ENCODE peak calls at places on chromosomes 16 and 17, in six cellular contexts. M is mesendoderm, C is H9, H is H1, I is IMR-90, T is mesenchymal stem cell. W is an unnamed sample.

GRCh38 chr16:3112058-3112880 is at the start of gene ZNF205:
- DNase-seq in H (no peak), M (peak; percentile 86), I (peak; percentile 70), C (peak; percentile 87), T (peak; percentile 74), W (peak; percentile 76)

GRCh38 chr16:85017151-85017550 is 5.8 kb upstream of the ZDHHC7 start:
- DNase-seq in C (no peak), H (no peak), I (peak; percentile 39), T (no peak), M (no peak), W (no peak)

GRCh38 chr17:1730345-1731193 is 6.1 kb downstream of the WDR81 start:
- DNase-seq in C (no peak), H (no peak), T (peak; percentile 83), I (peak; percentile 50), M (no peak), W (no peak)

GRCh38 chr16:82700541-82701240 is 73.9 kb downstream of the CDH13 start:
- DNase-seq in I (peak; percentile 78), C (no peak), T (peak; percentile 83), H (no peak), M (no peak), W (no peak)

GRCh38 chr17:79842656-79843474 is 3.6 kb upstream of the CBX4 start:
- DNase-seq in H (no peak), C (no peak), M (no peak), I (no peak), T (peak; percentile 59), W (no peak)

GRCh38 chr17:42520540-42520951 is 15.5 kb upstream of the NAGLU start:
- DNase-seq in M (peak; percentile 43), C (peak; percentile 42), H (no peak), T (no peak), I (no peak), W (no peak)

GRCh38 chr16:84718-85452 is 6.9 kb downstream of the MPG start:
- DNase-seq in H (no peak), T (peak; percentile 97), C (no peak), M (no peak), I (peak; percentile 96), W (no peak)

GRCh38 chr17:9230346-9230745 is 209.0 kb downstream of the NTN1 start:
- DNase-seq in C (no peak), T (peak; percentile 20), I (peak; percentile 23), M (no peak), H (no peak), W (no peak)

GRCh38 chr16:13402601-13403000 is 501.2 kb downstream of the SHISA9 start:
- DNase-seq in H (no peak), I (no peak), M (no peak), C (no peak), T (no peak), W (no peak)

GRCh38 chr16:78676351-78676750 is 576.9 kb downstream of the WWOX start:
- DNase-seq in H (no peak), C (no peak), I (no peak), T (peak; percentile 13), M (no peak), W (no peak)
- H2BK5ac ChIP-seq in H (no peak overlapping the region), C (no peak overlapping the region), I (no peak overlapping the region), T (no peak overlapping the region), M (no peak overlapping the region), W (no peak overlapping the region)

GRCh38 chr16:73034374-73034773 is 13.6 kb downstream of the ZFHX3 start:
- DNase-seq in H (no peak), I (no peak), T (no peak), M (no peak), C (no peak), W (no peak)
- H2BK5ac ChIP-seq in H (peak overlapping the region; percentile 32), I (no peak overlapping the region), T (no peak overlapping the region), M (no peak overlapping the region), C (no peak overlapping the region), W (no peak overlapping the region)

DNA sequence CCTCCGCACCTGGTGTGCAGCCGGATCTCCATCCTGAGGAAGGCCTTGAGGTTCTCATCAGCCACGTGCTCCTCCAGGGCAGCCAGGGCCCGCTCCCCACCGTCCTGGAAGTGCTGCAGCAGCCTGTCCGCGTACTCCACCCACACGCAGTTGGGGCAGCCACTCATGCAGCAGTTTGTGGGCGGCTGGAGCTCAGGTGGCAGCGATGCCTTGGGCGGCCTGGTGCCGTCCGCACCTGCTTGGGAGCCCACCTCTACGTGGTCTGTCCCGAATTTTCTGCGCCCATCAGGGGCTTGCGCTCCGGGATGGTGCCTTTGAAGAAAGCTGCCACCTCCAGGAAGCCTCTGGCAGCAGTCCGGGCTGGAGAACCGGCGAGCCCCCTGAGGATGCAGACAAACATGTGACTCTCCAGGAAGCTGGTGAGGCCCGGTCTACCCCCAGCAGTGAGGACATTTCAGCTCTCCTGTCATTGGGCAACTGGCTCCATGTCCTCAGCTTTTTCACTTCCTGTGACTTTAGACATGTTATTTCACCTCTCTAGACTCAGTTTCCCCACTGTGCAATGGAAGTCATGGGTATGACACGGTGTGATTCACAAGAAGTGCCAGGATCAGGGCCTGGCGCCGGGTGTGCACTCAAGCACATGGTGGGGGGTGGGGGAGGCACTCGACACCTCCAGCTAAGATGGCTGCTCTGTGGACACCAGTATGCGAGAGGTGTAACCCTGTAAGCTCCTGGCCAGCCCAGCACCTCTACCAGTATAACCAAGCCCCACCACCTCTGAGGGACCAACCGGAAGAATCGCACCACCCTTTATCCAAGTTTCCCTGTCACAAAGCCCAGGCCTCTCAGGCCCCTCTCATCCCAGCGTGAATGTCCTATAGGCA is 957 bp downstream of the OXLD1 start:
- DNase-seq in M (peak; percentile 51), H (no peak), I (peak; percentile 6), C (peak; percentile 35), T (no peak), W (no peak)
- H2BK5ac ChIP-seq in M (peak overlapping the region; percentile 73), H (peak overlapping the region; percentile 85), I (peak overlapping the region; percentile 43), C (no peak overlapping the region), T (peak overlapping the region; percentile 84), W (no peak overlapping the region)

DNA sequence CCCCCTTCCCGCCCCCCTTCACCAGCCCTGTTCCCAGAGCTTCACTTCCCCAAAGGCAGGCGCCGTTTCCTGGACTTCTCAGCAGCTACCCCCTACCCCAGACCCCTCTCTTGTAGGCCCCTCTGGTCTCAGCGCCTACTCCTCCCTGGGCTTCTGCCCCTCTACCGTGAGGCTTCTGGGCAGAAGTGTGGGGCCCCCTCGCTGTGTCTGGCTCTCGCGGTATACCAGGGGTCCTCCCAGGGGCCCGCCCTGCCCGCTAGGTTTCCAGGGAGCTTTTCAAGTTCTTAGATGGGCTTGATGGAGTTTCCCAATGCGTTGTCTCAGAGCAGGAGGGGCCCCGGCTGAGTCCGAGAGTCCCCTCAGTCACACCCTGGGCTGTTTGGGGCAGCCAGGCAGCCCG is 247.1 kb downstream of the SEC14L1 start:
- DNase-seq in H (no peak), I (no peak), C (no peak), M (no peak), T (no peak), W (no peak)
- H2BK5ac ChIP-seq in H (no peak overlapping the region), I (peak overlapping the region; percentile 41), C (no peak overlapping the region), M (no peak overlapping the region), T (no peak overlapping the region), W (peak overlapping the region; percentile 22)

DNA sequence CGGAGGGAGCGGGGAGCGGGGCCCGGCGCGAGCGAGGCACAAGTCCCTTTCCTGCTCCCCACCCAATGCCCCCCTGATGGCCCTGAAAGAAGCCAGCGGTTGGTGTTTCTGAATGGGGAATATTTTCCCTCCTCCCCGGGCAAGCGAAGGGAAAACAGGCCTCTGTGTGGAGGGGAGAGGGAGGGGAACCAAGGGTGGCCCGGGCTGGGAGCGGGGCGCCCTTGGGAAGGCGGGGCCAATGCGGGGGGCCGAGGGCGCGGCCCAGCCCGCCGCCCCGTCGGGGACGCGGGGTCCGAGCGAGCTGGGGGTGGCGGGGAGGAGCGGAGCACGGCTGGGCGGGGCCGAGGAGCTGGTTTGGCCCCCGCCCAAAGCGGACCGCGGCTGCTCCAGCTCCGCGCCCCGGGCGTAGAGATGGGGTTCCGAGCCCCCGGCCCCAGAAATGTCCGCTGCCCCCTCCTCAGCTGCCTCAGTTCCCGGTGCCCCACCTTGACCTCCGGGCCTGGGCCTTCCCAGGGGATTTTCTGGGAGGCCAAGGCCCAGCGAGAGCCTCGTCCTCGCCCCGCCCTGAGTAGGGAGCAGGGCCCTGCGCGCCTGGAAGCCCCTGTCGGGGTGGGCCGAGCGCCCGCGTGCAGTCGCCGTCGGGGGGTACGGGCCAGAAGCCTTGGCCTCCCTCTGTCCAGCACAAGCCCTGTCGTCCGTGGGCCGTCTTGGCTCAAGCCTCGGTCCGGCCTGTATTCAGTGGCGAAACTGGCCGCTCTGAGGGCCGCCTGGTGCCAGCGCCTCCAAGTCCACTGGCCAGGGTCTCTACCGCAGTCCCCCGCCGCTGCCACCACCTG is 3.9 kb upstream of the HEXIM1 start:
- DNase-seq in H (no peak), M (no peak), T (no peak), I (no peak), C (peak; percentile 69), W (no peak)
- H2BK5ac ChIP-seq in H (peak overlapping the region; percentile 47), M (peak overlapping the region; percentile 40), T (no peak overlapping the region), I (peak overlapping the region; percentile 90), C (no peak overlapping the region), W (no peak overlapping the region)

GRCh38 chr16:29961479-29962343 is at the start of gene TMEM219:
- DNase-seq in C (peak; percentile 89), T (peak; percentile 87), I (peak; percentile 83), H (no peak), M (peak; percentile 92), W (peak; percentile 93)
- H2BK5ac ChIP-seq in C (no peak within 1 kb of the TSS), T (peak within 1 kb of the TSS; percentile 83), I (peak within 1 kb of the TSS; percentile 77), H (peak within 1 kb of the TSS; percentile 82), M (no peak within 1 kb of the TSS), W (no peak within 1 kb of the TSS)

W was measured in neuronal stem cell.